ENCODE peak calls at places on chromosomes 2 and 18, in four cellular contexts. I is left ventricle myocardium inferior, W is brain microvascular endothelial cell, A is GM12864. S is an unnamed sample.

GRCh38 chr18:32696376-32696775 is 76.4 kb downstream of the KLHL14 start:
- DNase-seq in A (no peak), I (no peak), W (no peak), S (no peak)

GRCh38 chr2:44268259-44268649 is 7.0 kb upstream of the SLC3A1 start:
- DNase-seq in I (no peak), W (peak; percentile 53), A (no peak), S (peak; percentile 32)

GRCh38 chr18:77054606-77055428 is 77.8 kb downstream of the MBP start:
- DNase-seq in A (peak; percentile 86), W (peak; percentile 96), I (peak; percentile 84), S (peak; percentile 96)

GRCh38 chr2:224039080-224039769 is at the start of gene SERPINE2:
- DNase-seq in I (peak; percentile 57), W (peak; percentile 37), A (no peak), S (peak; percentile 76)

GRCh38 chr2:28137221-28137620 is 246.7 kb downstream of the BABAM2 start:
- DNase-seq in I (no peak), A (no peak), W (peak; percentile 81), S (no peak)

GRCh38 chr2:238861766-238862315 is 14.0 kb downstream of the TWIST2 start:
- DNase-seq in W (no peak), A (no peak), I (no peak), S (no peak)

GRCh38 chr18:75167759-75168211 is 41.2 kb downstream of the PTGR3 start:
- DNase-seq in A (no peak), W (no peak), I (peak; percentile 35), S (no peak)

GRCh38 chr2:46297546-46298271 is 502 bp downstream of the EPAS1 start:
- DNase-seq in W (no peak), A (no peak), I (peak; percentile 74), S (peak; percentile 81)

GRCh38 chr18:44098551-44099098 is 582.1 kb upstream of the SETBP1 start:
- DNase-seq in W (peak; percentile 27), A (no peak), I (no peak), S (no peak)

GRCh38 chr2:109637749-109638570 is 23.8 kb downstream of the SOWAHC start:
- DNase-seq in A (peak; percentile 55), W (peak; percentile 32), I (no peak), S (no peak)

GRCh38 chr18:39173022-39173421 is 1607.4 kb upstream of the CELF4 start:
- DNase-seq in I (no peak), W (no peak), A (no peak), S (peak; percentile 4)

GRCh38 chr2:45119038-45119437 is 109.8 kb upstream of the SIX2 start:
- DNase-seq in A (no peak), I (no peak), W (peak; percentile 40), S (peak; percentile 38)

GRCh38 chr2:138086556-138086955 is 122.3 kb downstream of the HNMT start:
- DNase-seq in I (no peak), W (no peak), A (no peak), S (no peak)

GRCh38 chr18:63318882-63319382 is 637 bp downstream of the BCL2 start:
- DNase-seq in A (no peak), W (no peak), I (no peak), S (no peak)

GRCh38 chr2:83261591-83262136 is 1197.4 kb downstream of the SUCLG1 start:
- DNase-seq in A (no peak), W (no peak), I (no peak), S (no peak)

GRCh38 chr2:46732127-46732526 is 183.5 kb downstream of the MCFD2 start:
- DNase-seq in W (no peak), I (no peak), A (no peak), S (no peak)

GRCh38 chr2:43083278-43083677 is 143.1 kb downstream of the ZFP36L2 start:
- DNase-seq in I (no peak), A (no peak), W (no peak), S (no peak)

GRCh38 chr2:47907097-47907781 is 941 bp upstream of the FBXO11 start:
- DNase-seq in A (no peak), W (no peak), I (no peak), S (no peak)

GRCh38 chr2:160756481-160756880 is 262.9 kb upstream of the RBMS1 start:
- DNase-seq in I (no peak), W (no peak), A (no peak), S (no peak)

GRCh38 chr18:10072659-10073309 is 159.0 kb downstream of the VAPA start:
- DNase-seq in I (no peak), W (no peak), A (no peak), S (no peak)

GRCh38 chr2:197378494-197378972 is 56.3 kb downstream of the SF3B1 start:
- DNase-seq in W (peak; percentile 24), A (no peak), I (no peak), S (peak; percentile 67)

GRCh38 chr2:177618270-177619253 is 226.0 kb downstream of the AGPS start:
- DNase-seq in W (peak; percentile 92), A (peak; percentile 59), I (peak; percentile 92), S (peak; percentile 90)

GRCh38 chr2:23940976-23941605 is 828 bp downstream of the UBXN2A start:
- DNase-seq in A (no peak), W (peak; percentile 33), I (no peak), S (no peak)

GRCh38 chr2:240139666-240140393 is 628 bp downstream of the OTOS start:
- DNase-seq in W (no peak), A (no peak), I (no peak), S (no peak)

GRCh38 chr2:83085869-83086268 is 1373.2 kb downstream of the SUCLG1 start:
- DNase-seq in A (no peak), I (no peak), W (no peak), S (no peak)

GRCh38 chr2:181904022-181904632 is 12.6 kb downstream of the ITPRID2 start:
- DNase-seq in I (no peak), A (no peak), W (peak; percentile 34), S (no peak)

GRCh38 chr2:216839626-216840132 is 20.2 kb downstream of the TNP1 start:
- DNase-seq in A (no peak), I (no peak), W (no peak), S (no peak)

GRCh38 chr18:816088-816653 is 4.1 kb upstream of the YES1 start:
- DNase-seq in I (no peak), W (no peak), A (no peak), S (no peak)

GRCh38 chr2:96816836-96817702 is 1.0 kb downstream of the CNNM3 start:
- DNase-seq in A (no peak), I (no peak), W (peak; percentile 9), S (peak; percentile 14)

GRCh38 chr2:73827018-73827417 is 1.7 kb upstream of the STAMBP start:
- DNase-seq in A (no peak), I (no peak), W (peak; percentile 20), S (no peak)
- TF ChIP-seq CTCF in A (peak; percentile 52), I (peak; percentile 20), W (peak; percentile 56), S (no peak)

GRCh38 chr2:74983606-74984005 is 25.2 kb downstream of the POLE4 start:
- DNase-seq in A (no peak), W (no peak), I (no peak), S (no peak)

GRCh38 chr2:74984947-74985637 is 26.6 kb downstream of the POLE4 start:
- DNase-seq in I (no peak), W (no peak), A (no peak), S (no peak)

GRCh38 chr2:74984017-74984416 is 25.6 kb downstream of the POLE4 start:
- DNase-seq in I (no peak), A (no peak), W (no peak), S (no peak)

GRCh38 chr2:74979844-74980243 is 21.4 kb downstream of the POLE4 start:
- DNase-seq in A (no peak), W (no peak), I (no peak), S (no peak)

DNA sequence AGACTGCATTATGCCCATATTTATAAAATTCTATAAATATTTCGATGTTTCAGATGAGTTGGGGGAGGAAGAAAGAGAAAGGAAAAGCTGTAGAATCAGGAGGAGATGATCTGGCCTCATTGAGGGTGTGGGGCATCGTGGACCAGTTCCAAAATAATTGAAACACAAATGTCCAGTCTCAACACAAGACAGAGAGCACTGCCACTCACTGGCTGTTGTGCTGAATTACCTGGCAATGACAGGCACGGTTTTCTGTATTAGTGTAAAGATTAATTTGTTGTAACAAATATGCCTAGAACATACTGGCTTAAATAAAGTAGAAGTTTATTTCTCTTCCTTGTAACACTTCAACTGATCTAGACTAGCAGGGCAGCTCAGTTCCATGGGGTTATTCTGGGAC is 24.1 kb downstream of the POLE4 start:
- DNase-seq in A (no peak), I (no peak), W (no peak), S (no peak)
- TF ChIP-seq CTCF in A (peak; percentile 28), I (no peak), W (peak; percentile 48), S (no peak)

GRCh38 chr2:85872536-85873161 is 16.1 kb downstream of the ST3GAL5 start:
- DNase-seq in I (no peak), W (no peak), A (no peak), S (no peak)
- TF ChIP-seq CTCF in I (peak; percentile 42), W (no peak), A (no peak), S (no peak)

DNA sequence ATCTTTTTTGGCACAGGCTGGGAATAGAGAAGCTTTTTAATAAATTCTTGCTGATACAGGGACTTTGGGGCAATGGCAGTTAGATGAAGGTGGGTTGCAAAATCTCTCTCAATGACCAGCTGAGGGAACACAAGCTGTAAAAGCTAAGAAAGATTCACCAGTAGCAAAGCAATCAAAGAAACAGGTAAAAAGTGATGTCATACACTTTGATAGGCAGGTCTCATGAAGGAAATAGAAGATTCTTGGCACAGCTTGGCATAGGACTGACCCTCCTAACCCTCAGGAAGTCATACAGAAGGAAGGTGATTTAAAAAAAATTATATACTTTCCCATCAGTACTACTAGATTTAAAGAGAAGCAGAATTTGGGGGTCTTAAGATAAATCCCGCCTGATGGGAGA is 263.6 kb downstream of the LPIN1 start:
- DNase-seq in W (no peak), A (no peak), I (no peak), S (no peak)
- TF ChIP-seq CTCF in W (no peak), A (no peak), I (no peak), S (no peak)